ENCODE peak calls at places on chromosomes 6 and 20, in five cellular contexts. W is fibroblast of pulmonary artery, P is DND-41, E is OCI-LY7, H is lower leg skin. N is an unnamed sample.

GRCh38 chr6:71544028-71544427 is 255.4 kb downstream of the OGFRL1 start:
- DNase-seq in W (peak), P (no peak), E (no peak), H (no peak), N (no peak)

GRCh38 chr6:156977527-156978291 is 200.5 kb downstream of the ARID1B start:
- DNase-seq in W (peak), P (no peak), E (no peak), H (no peak), N (no peak)

GRCh38 chr6:63643862-63644261 is 8.3 kb downstream of the PHF3 start:
- DNase-seq in W (peak), P (peak), E (peak), H (no peak), N (peak)

GRCh38 chr6:69795469-69796080 is 1.2 kb downstream of the LMBRD1 start:
- DNase-seq in W (peak), P (no peak), E (peak), H (no peak), N (peak)

GRCh38 chr6:2803731-2804429 is 37.8 kb downstream of the SERPINB1 start:
- DNase-seq in W (no peak), P (no peak), E (no peak), H (no peak), N (no peak)

GRCh38 chr6:46865221-46865620 is 56.5 kb downstream of the ADGRF5 start:
- DNase-seq in W (no peak), P (no peak), E (no peak), H (no peak), N (no peak)

GRCh38 chr6:73774311-73774766 is 78.3 kb downstream of the CD109 start:
- DNase-seq in W (peak), P (no peak), E (no peak), H (no peak), N (peak)

GRCh38 chr6:144334150-144334708 is 49.1 kb downstream of the UTRN start:
- DNase-seq in W (no peak), P (peak), E (peak), H (no peak), N (peak)

GRCh38 chr20:38130687-38131587 is 34.1 kb downstream of the TGM2 start:
- DNase-seq in W (no peak), P (no peak), E (no peak), H (peak), N (no peak)

GRCh38 chr20:57896017-57896416 is 186.2 kb upstream of the PMEPA1 start:
- DNase-seq in W (no peak), P (no peak), E (no peak), H (no peak), N (no peak)

GRCh38 chr20:54452277-54452676 is 23.1 kb upstream of the DOK5 start:
- DNase-seq in W (no peak), P (no peak), E (no peak), H (no peak), N (no peak)

GRCh38 chr6:6758546-6758914 is 170.0 kb downstream of the LY86 start:
- DNase-seq in W (no peak), P (no peak), E (no peak), H (no peak), N (no peak)

GRCh38 chr20:63651942-63652191 is 1.4 kb downstream of the STMN3 start:
- DNase-seq in W (no peak), P (no peak), E (no peak), H (no peak), N (no peak)

GRCh38 chr6:108874470-108875160 is 26.4 kb downstream of the ARMC2 start:
- DNase-seq in W (peak), P (no peak), E (no peak), H (no peak), N (peak)

GRCh38 chr6:147507162-147508072 is 1.1 kb upstream of the SAMD5 start:
- DNase-seq in W (no peak), P (no peak), E (no peak), H (no peak), N (no peak)

GRCh38 chr6:40719671-40720374 is 132.7 kb upstream of the LRFN2 start:
- DNase-seq in W (peak), P (peak), E (peak), H (peak), N (peak)

GRCh38 chr20:63641146-63641791 is 12.0 kb downstream of the STMN3 start:
- DNase-seq in W (no peak), P (no peak), E (no peak), H (peak), N (peak)

GRCh38 chr20:45347936-45348809 is at the start of gene SDC4:
- DNase-seq in W (peak), P (no peak), E (no peak), H (peak), N (no peak)

GRCh38 chr20:50027611-50028105 is 44.9 kb downstream of the SNAI1 start:
- DNase-seq in W (peak), P (no peak), E (no peak), H (no peak), N (no peak)

GRCh38 chr6:166257911-166258318 is 50.3 kb downstream of the PRR18 start:
- DNase-seq in W (no peak), P (peak), E (no peak), H (no peak), N (peak)

GRCh38 chr6:35804996-35805736 is at the start of gene LHFPL5:
- DNase-seq in W (peak), P (peak), E (peak), H (no peak), N (peak)

GRCh38 chr6:27757307-27757706 is 154.9 kb downstream of the OR2B2 start:
- DNase-seq in W (peak), P (peak), E (no peak), H (no peak), N (peak)

GRCh38 chr20:13458860-13459451 is 179.8 kb downstream of the TASP1 start:
- DNase-seq in W (peak), P (peak), E (peak), H (no peak), N (peak)

GRCh38 chr6:47407295-47408281 is 70.0 kb upstream of the CD2AP start:
- DNase-seq in W (peak), P (no peak), E (no peak), H (no peak), N (no peak)

DNA sequence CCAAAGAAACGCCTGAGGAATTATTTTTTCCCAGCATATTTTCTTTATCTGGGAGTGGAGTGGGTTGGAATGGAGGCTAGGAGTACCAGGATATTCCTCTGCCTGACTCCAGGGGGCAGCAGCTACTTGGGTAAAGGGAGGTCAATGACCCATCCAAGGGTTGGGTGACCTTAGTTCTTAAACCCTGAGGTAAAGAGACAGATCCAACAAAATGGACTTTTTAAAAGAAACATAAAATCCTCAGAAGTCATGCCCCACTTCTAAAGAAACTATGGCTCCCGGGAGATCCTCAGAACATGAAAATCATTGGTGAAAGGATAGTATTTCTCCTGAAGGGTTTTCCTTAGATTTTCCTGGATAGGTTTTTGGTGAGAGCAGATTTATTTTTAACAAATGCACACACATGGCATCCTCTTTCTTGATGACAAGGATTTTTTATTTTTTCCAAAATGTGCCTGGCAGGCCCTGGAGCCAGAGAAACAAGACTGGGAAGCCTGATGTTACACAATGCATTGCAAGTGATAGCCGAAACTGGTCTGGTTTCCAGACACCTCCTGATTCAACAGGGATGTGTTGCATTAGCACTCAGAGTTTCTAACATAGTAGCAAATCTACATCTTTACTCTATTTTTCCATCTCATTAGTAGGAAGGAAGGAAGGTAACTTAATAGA is 240.9 kb upstream of the BTBD3 start:
- DNase-seq in W (peak), P (peak), E (peak), H (no peak), N (peak)
- TF ChIP-seq CTCF in W (peak), P (peak), E (peak), H (no peak), N (peak)

GRCh38 chr20:47800619-47801018 is 15.3 kb upstream of the SULF2 start:
- DNase-seq in W (no peak), P (no peak), E (no peak), H (no peak), N (no peak)

GRCh38 chr20:47801079-47801478 is 15.8 kb upstream of the SULF2 start:
- DNase-seq in W (no peak), P (no peak), E (no peak), H (no peak), N (no peak)

GRCh38 chr20:47796952-47797351 is 11.7 kb upstream of the SULF2 start:
- DNase-seq in W (no peak), P (no peak), E (no peak), H (no peak), N (no peak)

GRCh38 chr20:47801759-47802158 is 16.5 kb upstream of the SULF2 start:
- DNase-seq in W (no peak), P (no peak), E (no peak), H (no peak), N (no peak)

GRCh38 chr20:47799116-47799715 is 13.9 kb upstream of the SULF2 start:
- DNase-seq in W (peak), P (no peak), E (no peak), H (no peak), N (no peak)
- H3K4me3 ChIP-seq in W (no peak), P (no peak), E (no peak), H (no peak), N (no peak)

GRCh38 chr20:17654649-17655285 is 27.3 kb downstream of the RRBP1 start:
- DNase-seq in W (peak), P (no peak), E (no peak), H (no peak), N (no peak)
- TF ChIP-seq CTCF in W (peak), P (peak), E (peak), H (no peak), N (no peak)

DNA sequence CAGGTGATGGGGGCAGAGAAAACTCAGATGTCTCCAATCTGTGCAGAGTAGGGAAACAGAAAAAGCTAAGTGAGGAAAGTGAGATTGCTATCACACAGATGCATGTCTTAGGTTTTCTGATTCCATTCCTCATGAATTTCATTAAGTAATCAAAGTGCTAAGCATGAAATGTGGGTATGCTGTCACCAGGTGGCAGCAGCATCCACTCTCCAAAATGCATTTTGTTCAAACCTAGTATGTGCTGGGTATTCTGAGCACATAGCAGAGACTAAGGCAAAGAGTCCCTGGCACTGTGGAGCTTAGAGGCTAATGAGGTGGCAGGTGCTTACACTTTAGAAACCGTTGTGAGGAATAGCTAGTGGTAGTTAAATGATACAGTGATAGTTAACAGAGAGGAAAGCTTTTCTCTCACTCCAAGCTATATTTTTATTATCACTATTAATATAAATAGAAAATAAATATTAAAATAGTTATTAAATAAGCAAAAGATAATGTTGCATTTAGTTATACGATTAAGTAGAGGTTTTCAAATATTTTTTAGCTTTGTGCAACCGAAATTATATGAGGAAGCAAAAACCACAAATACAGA is 179.5 kb downstream of the CDH26 start:
- DNase-seq in W (peak), P (peak), E (peak), H (no peak), N (peak)
- H3K4me3 ChIP-seq in W (peak), P (no peak), E (peak), H (no peak), N (no peak)

DNA sequence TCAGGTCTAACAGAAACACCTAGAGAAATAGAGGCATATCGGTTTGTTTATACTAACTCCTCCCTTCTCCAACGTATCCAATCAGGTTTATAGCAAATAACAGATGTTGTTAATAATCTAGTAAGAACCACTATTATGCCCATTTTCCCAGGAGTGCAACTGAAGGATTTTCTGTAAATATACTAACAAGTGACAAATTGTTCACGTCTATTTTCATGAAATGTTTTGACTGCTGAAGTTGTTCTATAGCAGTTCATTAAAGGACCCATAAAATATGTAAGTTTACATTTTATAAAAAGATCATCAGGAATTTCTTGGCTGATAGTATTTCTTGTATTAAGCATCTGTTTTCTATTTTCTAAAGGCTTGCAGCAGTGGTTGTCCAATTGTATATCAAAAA is 301.5 kb upstream of the TCF21 start:
- DNase-seq in W (no peak), P (no peak), E (no peak), H (no peak), N (no peak)
- TF ChIP-seq CTCF in W (no peak), P (no peak), E (no peak), H (no peak), N (no peak)

N was measured in GM12865.